ENCODE peak calls at places on chromosomes 4 and X, in nine cellular contexts. One of them, this sample, is unnamed.

GRCh38 chr4:112196446-112196845 is 35.1 kb upstream of the AP1AR start:
- DNase-seq in AG20443: no peak
- DNase-seq in adipocyte: no peak
- DNase-seq in pons: no peak
- DNase-seq in choroid plexus epithelial cell: no peak
- DNase-seq in lower leg skin: no peak
- DNase-seq in T-cell: no peak
- DNase-seq in HFFc6: no peak
- DNase-seq in suprapubic skin: no peak
- DNase-seq in this sample: no peak

GRCh38 chr4:7198440-7199128 is 6.2 kb downstream of the SORCS2 start:
- DNase-seq in AG20443: no peak
- DNase-seq in adipocyte: no peak
- DNase-seq in pons: no peak
- DNase-seq in choroid plexus epithelial cell: no peak
- DNase-seq in lower leg skin: no peak
- DNase-seq in T-cell: no peak
- DNase-seq in HFFc6: no peak
- DNase-seq in suprapubic skin: peak
- DNase-seq in this sample: no peak

GRCh38 chr4:120053916-120054315 is 12.7 kb downstream of the MAD2L1 start:
- DNase-seq in AG20443: no peak
- DNase-seq in adipocyte: no peak
- DNase-seq in pons: no peak
- DNase-seq in choroid plexus epithelial cell: no peak
- DNase-seq in lower leg skin: no peak
- DNase-seq in T-cell: no peak
- DNase-seq in HFFc6: no peak
- DNase-seq in suprapubic skin: no peak
- DNase-seq in this sample: no peak

GRCh38 chrX:120797201-120797938 is 78.3 kb downstream of the CT47B1 start:
- DNase-seq in AG20443: no peak
- DNase-seq in adipocyte: peak
- DNase-seq in pons: no peak
- DNase-seq in choroid plexus epithelial cell: peak
- DNase-seq in lower leg skin: no peak
- DNase-seq in T-cell: no peak
- DNase-seq in HFFc6: no peak
- DNase-seq in suprapubic skin: no peak
- DNase-seq in this sample: no peak

GRCh38 chrX:11113731-11114130 is 2.6 kb downstream of the HCCS start:
- DNase-seq in AG20443: no peak
- DNase-seq in adipocyte: peak
- DNase-seq in pons: peak
- DNase-seq in choroid plexus epithelial cell: peak
- DNase-seq in lower leg skin: no peak
- DNase-seq in T-cell: no peak
- DNase-seq in HFFc6: peak
- DNase-seq in suprapubic skin: no peak
- DNase-seq in this sample: no peak

GRCh38 chr4:171846232-171846631 is 33.0 kb downstream of the GALNTL6 start:
- DNase-seq in AG20443: peak
- DNase-seq in adipocyte: peak
- DNase-seq in pons: peak
- DNase-seq in choroid plexus epithelial cell: peak
- DNase-seq in lower leg skin: no peak
- DNase-seq in T-cell: no peak
- DNase-seq in HFFc6: peak
- DNase-seq in suprapubic skin: no peak
- DNase-seq in this sample: no peak

GRCh38 chrX:128714425-128714824 is 662.2 kb upstream of the ACTRT1 start:
- DNase-seq in AG20443: no peak
- DNase-seq in adipocyte: no peak
- DNase-seq in pons: no peak
- DNase-seq in choroid plexus epithelial cell: no peak
- DNase-seq in lower leg skin: no peak
- DNase-seq in T-cell: no peak
- DNase-seq in HFFc6: no peak
- DNase-seq in suprapubic skin: no peak
- DNase-seq in this sample: no peak

GRCh38 chrX:67543818-67544217 is at the start of gene AR:
- DNase-seq in AG20443: peak
- DNase-seq in adipocyte: peak
- DNase-seq in pons: no peak
- DNase-seq in choroid plexus epithelial cell: peak
- DNase-seq in lower leg skin: peak
- DNase-seq in T-cell: no peak
- DNase-seq in HFFc6: peak
- DNase-seq in suprapubic skin: peak
- DNase-seq in this sample: no peak

GRCh38 chr4:6914448-6914847 is 4.8 kb downstream of the TBC1D14 start:
- DNase-seq in AG20443: no peak
- DNase-seq in adipocyte: no peak
- DNase-seq in pons: no peak
- DNase-seq in choroid plexus epithelial cell: no peak
- DNase-seq in lower leg skin: no peak
- DNase-seq in T-cell: no peak
- DNase-seq in HFFc6: no peak
- DNase-seq in suprapubic skin: no peak
- DNase-seq in this sample: no peak

GRCh38 chr4:78336093-78336943 is 215.3 kb upstream of the ANXA3 start:
- DNase-seq in AG20443: peak
- DNase-seq in adipocyte: peak
- DNase-seq in pons: no peak
- DNase-seq in choroid plexus epithelial cell: peak
- DNase-seq in lower leg skin: no peak
- DNase-seq in T-cell: no peak
- DNase-seq in HFFc6: no peak
- DNase-seq in suprapubic skin: no peak
- DNase-seq in this sample: no peak

GRCh38 chr4:6986781-6987565 is 56.2 kb upstream of the TADA2B start:
- DNase-seq in AG20443: peak
- DNase-seq in adipocyte: peak
- DNase-seq in pons: peak
- DNase-seq in choroid plexus epithelial cell: peak
- DNase-seq in lower leg skin: peak
- DNase-seq in T-cell: peak
- DNase-seq in HFFc6: peak
- DNase-seq in suprapubic skin: peak
- DNase-seq in this sample: peak

GRCh38 chr4:173522160-173522873 is 7.7 kb downstream of the HAND2 start:
- DNase-seq in AG20443: peak
- DNase-seq in adipocyte: peak
- DNase-seq in pons: no peak
- DNase-seq in choroid plexus epithelial cell: peak
- DNase-seq in lower leg skin: peak
- DNase-seq in T-cell: no peak
- DNase-seq in HFFc6: peak
- DNase-seq in suprapubic skin: peak
- DNase-seq in this sample: no peak

GRCh38 chr4:173135241-173135847 is 33.3 kb upstream of the GALNT7 start:
- DNase-seq in AG20443: no peak
- DNase-seq in adipocyte: peak
- DNase-seq in pons: no peak
- DNase-seq in choroid plexus epithelial cell: peak
- DNase-seq in lower leg skin: no peak
- DNase-seq in T-cell: no peak
- DNase-seq in HFFc6: peak
- DNase-seq in suprapubic skin: no peak
- DNase-seq in this sample: no peak

GRCh38 chrX:151393514-151393913 is 3.5 kb upstream of the VMA21 start:
- DNase-seq in AG20443: no peak
- DNase-seq in adipocyte: no peak
- DNase-seq in pons: no peak
- DNase-seq in choroid plexus epithelial cell: peak
- DNase-seq in lower leg skin: no peak
- DNase-seq in T-cell: peak
- DNase-seq in HFFc6: no peak
- DNase-seq in suprapubic skin: no peak
- DNase-seq in this sample: no peak

GRCh38 chr4:97582890-97583289 is 560.4 kb downstream of the STPG2 start:
- DNase-seq in AG20443: no peak
- DNase-seq in adipocyte: no peak
- DNase-seq in pons: no peak
- DNase-seq in choroid plexus epithelial cell: no peak
- DNase-seq in lower leg skin: no peak
- DNase-seq in T-cell: no peak
- DNase-seq in HFFc6: no peak
- DNase-seq in suprapubic skin: no peak
- DNase-seq in this sample: no peak

GRCh38 chr4:2389691-2390090 is 28.8 kb downstream of the ZFYVE28 start:
- DNase-seq in AG20443: no peak
- DNase-seq in adipocyte: no peak
- DNase-seq in pons: no peak
- DNase-seq in choroid plexus epithelial cell: no peak
- DNase-seq in lower leg skin: no peak
- DNase-seq in T-cell: no peak
- DNase-seq in HFFc6: no peak
- DNase-seq in suprapubic skin: no peak
- DNase-seq in this sample: no peak

GRCh38 chr4:28443786-28444412 is 1583.3 kb downstream of the STIM2 start:
- DNase-seq in AG20443: no peak
- DNase-seq in adipocyte: no peak
- DNase-seq in pons: peak
- DNase-seq in choroid plexus epithelial cell: no peak
- DNase-seq in lower leg skin: no peak
- DNase-seq in T-cell: no peak
- DNase-seq in HFFc6: peak
- DNase-seq in suprapubic skin: no peak
- DNase-seq in this sample: no peak

GRCh38 chrX:30652527-30653414 is 452 bp upstream of the GK start:
- DNase-seq in AG20443: peak
- DNase-seq in adipocyte: peak
- DNase-seq in pons: peak
- DNase-seq in choroid plexus epithelial cell: peak
- DNase-seq in lower leg skin: peak
- DNase-seq in T-cell: peak
- DNase-seq in HFFc6: peak
- DNase-seq in suprapubic skin: peak
- DNase-seq in this sample: peak

GRCh38 chr4:48024522-48024921 is 8.0 kb downstream of the NIPAL1 start:
- DNase-seq in AG20443: no peak
- DNase-seq in adipocyte: no peak
- DNase-seq in pons: no peak
- DNase-seq in choroid plexus epithelial cell: peak
- DNase-seq in lower leg skin: no peak
- DNase-seq in T-cell: no peak
- DNase-seq in HFFc6: no peak
- DNase-seq in suprapubic skin: no peak
- DNase-seq in this sample: no peak

GRCh38 chr4:139552506-139552905 is 3.5 kb downstream of the SETD7 start:
- DNase-seq in AG20443: peak
- DNase-seq in adipocyte: peak
- DNase-seq in pons: no peak
- DNase-seq in choroid plexus epithelial cell: no peak
- DNase-seq in lower leg skin: no peak
- DNase-seq in T-cell: no peak
- DNase-seq in HFFc6: peak
- DNase-seq in suprapubic skin: no peak
- DNase-seq in this sample: no peak

GRCh38 chrX:45849261-45849660 is 648.6 kb upstream of the DIPK2B start:
- DNase-seq in AG20443: peak
- DNase-seq in adipocyte: peak
- DNase-seq in pons: peak
- DNase-seq in choroid plexus epithelial cell: peak
- DNase-seq in lower leg skin: no peak
- DNase-seq in T-cell: no peak
- DNase-seq in HFFc6: peak
- DNase-seq in suprapubic skin: no peak
- DNase-seq in this sample: peak

This sample was measured in SW 1271.